ENCODE peak calls at places on chromosome 3, in six cellular contexts. One of them, this sample, is unnamed.
A peak's percentile ranks its signal among the peaks of the same experiment; 100 is the strongest.

GRCh38 chr3:156628095-156628690 is 46.2 kb upstream of the TIPARP start:
- DNase-seq in LNCaP clone FGC: no peak
- DNase-seq in HFF-Myc: no peak
- DNase-seq in thoracic aorta: no peak
- DNase-seq in sigmoid colon: no peak
- DNase-seq in BE2C: no peak
- DNase-seq in this sample: no peak

GRCh38 chr3:73719877-73720276 is 95.1 kb upstream of the PDZRN3 start:
- DNase-seq in BE2C: no peak
- DNase-seq in LNCaP clone FGC: no peak
- DNase-seq in sigmoid colon: peak; percentile 91
- DNase-seq in HFF-Myc: no peak
- DNase-seq in thoracic aorta: no peak
- DNase-seq in this sample: peak; percentile 37

GRCh38 chr3:131216801-131217200 is 164.8 kb upstream of the NUDT16 start:
- DNase-seq in thoracic aorta: peak; percentile 12
- DNase-seq in sigmoid colon: no peak
- DNase-seq in LNCaP clone FGC: no peak
- DNase-seq in BE2C: peak; percentile 19
- DNase-seq in HFF-Myc: peak; percentile 14
- DNase-seq in this sample: no peak

GRCh38 chr3:126524429-126524988 is 554 bp downstream of the CHST13 start:
- DNase-seq in LNCaP clone FGC: no peak
- DNase-seq in BE2C: no peak
- DNase-seq in thoracic aorta: no peak
- DNase-seq in sigmoid colon: peak; percentile 64
- DNase-seq in HFF-Myc: no peak
- DNase-seq in this sample: no peak

GRCh38 chr3:9897408-9898372 is 5.0 kb upstream of the IL17RE start:
- DNase-seq in sigmoid colon: no peak
- DNase-seq in thoracic aorta: no peak
- DNase-seq in LNCaP clone FGC: peak; percentile 95
- DNase-seq in BE2C: no peak
- DNase-seq in HFF-Myc: no peak
- DNase-seq in this sample: no peak

GRCh38 chr3:11624161-11624560 is 19.6 kb downstream of the VGLL4 start:
- DNase-seq in HFF-Myc: no peak
- DNase-seq in sigmoid colon: no peak
- DNase-seq in BE2C: no peak
- DNase-seq in thoracic aorta: no peak
- DNase-seq in LNCaP clone FGC: no peak
- DNase-seq in this sample: no peak

GRCh38 chr3:58049143-58049785 is 41.0 kb downstream of the FLNB start:
- DNase-seq in LNCaP clone FGC: peak; percentile 80
- DNase-seq in sigmoid colon: peak; percentile 86
- DNase-seq in HFF-Myc: no peak
- DNase-seq in BE2C: no peak
- DNase-seq in thoracic aorta: no peak
- DNase-seq in this sample: no peak

GRCh38 chr3:150152567-150152966 is 181.9 kb upstream of the PFN2 start:
- DNase-seq in BE2C: no peak
- DNase-seq in thoracic aorta: no peak
- DNase-seq in sigmoid colon: no peak
- DNase-seq in HFF-Myc: no peak
- DNase-seq in LNCaP clone FGC: no peak
- DNase-seq in this sample: no peak

GRCh38 chr3:143793971-143794370 is 54.3 kb downstream of the SLC9A9 start:
- DNase-seq in LNCaP clone FGC: no peak
- DNase-seq in BE2C: no peak
- DNase-seq in thoracic aorta: no peak
- DNase-seq in HFF-Myc: no peak
- DNase-seq in sigmoid colon: no peak
- DNase-seq in this sample: no peak

GRCh38 chr3:193829781-193830180 is 236.8 kb downstream of the OPA1 start:
- DNase-seq in HFF-Myc: no peak
- DNase-seq in BE2C: no peak
- DNase-seq in thoracic aorta: no peak
- DNase-seq in LNCaP clone FGC: no peak
- DNase-seq in sigmoid colon: no peak
- DNase-seq in this sample: no peak

GRCh38 chr3:188432826-188433525 is 279.0 kb downstream of the LPP start:
- DNase-seq in LNCaP clone FGC: peak; percentile 57
- DNase-seq in BE2C: no peak
- DNase-seq in sigmoid colon: no peak
- DNase-seq in thoracic aorta: no peak
- DNase-seq in HFF-Myc: no peak
- DNase-seq in this sample: no peak

GRCh38 chr3:32336123-32336518 is 55.5 kb upstream of the CMTM7 start:
- DNase-seq in thoracic aorta: no peak
- DNase-seq in BE2C: no peak
- DNase-seq in sigmoid colon: no peak
- DNase-seq in HFF-Myc: no peak
- DNase-seq in LNCaP clone FGC: no peak
- DNase-seq in this sample: no peak

GRCh38 chr3:107592073-107592472 is 69.3 kb downstream of the BBX start:
- DNase-seq in LNCaP clone FGC: no peak
- DNase-seq in BE2C: no peak
- DNase-seq in sigmoid colon: no peak
- DNase-seq in HFF-Myc: no peak
- DNase-seq in thoracic aorta: no peak
- DNase-seq in this sample: no peak

GRCh38 chr3:126527455-126528211 is 3.7 kb downstream of the CHST13 start:
- DNase-seq in HFF-Myc: no peak
- DNase-seq in thoracic aorta: no peak
- DNase-seq in sigmoid colon: peak; percentile 36
- DNase-seq in LNCaP clone FGC: no peak
- DNase-seq in BE2C: no peak
- DNase-seq in this sample: no peak

GRCh38 chr3:188269040-188269439 is 115.1 kb downstream of the LPP start:
- DNase-seq in thoracic aorta: no peak
- DNase-seq in HFF-Myc: no peak
- DNase-seq in BE2C: no peak
- DNase-seq in LNCaP clone FGC: peak; percentile 78
- DNase-seq in sigmoid colon: no peak
- DNase-seq in this sample: no peak

GRCh38 chr3:136396916-136397315 is 146.8 kb downstream of the PCCB start:
- DNase-seq in sigmoid colon: no peak
- DNase-seq in thoracic aorta: no peak
- DNase-seq in LNCaP clone FGC: no peak
- DNase-seq in BE2C: no peak
- DNase-seq in HFF-Myc: no peak
- DNase-seq in this sample: no peak

GRCh38 chr3:124217542-124217941 is 225.6 kb upstream of the ROPN1 start:
- DNase-seq in LNCaP clone FGC: peak; percentile 59
- DNase-seq in sigmoid colon: no peak
- DNase-seq in BE2C: no peak
- DNase-seq in HFF-Myc: peak; percentile 52
- DNase-seq in thoracic aorta: no peak
- DNase-seq in this sample: peak; percentile 29

GRCh38 chr3:5917932-5918331 is 730.4 kb downstream of the EDEM1 start:
- DNase-seq in LNCaP clone FGC: no peak
- DNase-seq in sigmoid colon: no peak
- DNase-seq in thoracic aorta: no peak
- DNase-seq in BE2C: no peak
- DNase-seq in HFF-Myc: no peak
- DNase-seq in this sample: no peak

GRCh38 chr3:57100046-57100695 is 39.7 kb downstream of the SPATA12 start:
- DNase-seq in BE2C: peak; percentile 51
- DNase-seq in HFF-Myc: peak; percentile 82
- DNase-seq in LNCaP clone FGC: peak; percentile 23
- DNase-seq in thoracic aorta: peak; percentile 22
- DNase-seq in sigmoid colon: peak; percentile 85
- DNase-seq in this sample: peak; percentile 36

DNA sequence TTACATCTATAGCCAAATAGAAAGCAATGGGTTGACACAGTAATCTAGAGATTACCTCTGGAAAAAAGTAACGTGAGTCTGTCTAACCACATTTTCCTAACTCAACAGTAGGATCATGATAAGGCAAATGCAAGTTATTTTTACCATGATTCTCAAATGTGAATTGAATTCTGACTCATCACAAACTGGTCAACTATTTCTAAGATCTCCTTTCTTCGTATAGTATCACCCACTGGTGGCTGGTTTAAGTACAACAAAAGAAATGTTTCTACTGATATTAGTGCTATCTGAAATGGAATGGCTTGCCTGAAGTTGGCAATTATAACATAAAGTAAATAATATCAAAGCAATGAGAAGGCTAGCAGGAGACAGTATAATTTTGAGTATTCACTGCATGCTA is 102.2 kb downstream of the ABI3BP start:
- DNase-seq in BE2C: no peak
- DNase-seq in thoracic aorta: no peak
- DNase-seq in HFF-Myc: no peak
- DNase-seq in LNCaP clone FGC: no peak
- DNase-seq in sigmoid colon: no peak
- DNase-seq in this sample: no peak
- TF ChIP-seq CTCF in BE2C: peak; percentile 36
- TF ChIP-seq CTCF in thoracic aorta: no peak
- TF ChIP-seq CTCF in HFF-Myc: no peak
- TF ChIP-seq CTCF in LNCaP clone FGC: no peak
- TF ChIP-seq CTCF in sigmoid colon: no peak
- TF ChIP-seq CTCF in this sample: peak; percentile 33

GRCh38 chr3:45796902-45797637 is 734 bp upstream of the SLC6A20 start:
- DNase-seq in thoracic aorta: no peak
- DNase-seq in sigmoid colon: no peak
- DNase-seq in LNCaP clone FGC: no peak
- DNase-seq in BE2C: no peak
- DNase-seq in HFF-Myc: no peak
- DNase-seq in this sample: no peak

GRCh38 chr3:45795509-45795881 is 841 bp downstream of the SLC6A20 start:
- DNase-seq in sigmoid colon: no peak
- DNase-seq in LNCaP clone FGC: no peak
- DNase-seq in BE2C: no peak
- DNase-seq in HFF-Myc: no peak
- DNase-seq in thoracic aorta: no peak
- DNase-seq in this sample: no peak

GRCh38 chr3:45794177-45794560 is 2.2 kb downstream of the SLC6A20 start:
- DNase-seq in LNCaP clone FGC: no peak
- DNase-seq in BE2C: no peak
- DNase-seq in thoracic aorta: no peak
- DNase-seq in HFF-Myc: no peak
- DNase-seq in sigmoid colon: no peak
- DNase-seq in this sample: no peak

GRCh38 chr3:45798034-45798433 is 1.7 kb upstream of the SLC6A20 start:
- DNase-seq in HFF-Myc: no peak
- DNase-seq in sigmoid colon: no peak
- DNase-seq in thoracic aorta: no peak
- DNase-seq in LNCaP clone FGC: no peak
- DNase-seq in BE2C: no peak
- DNase-seq in this sample: no peak

GRCh38 chr3:45795882-45796765 is at the start of gene SLC6A20:
- DNase-seq in sigmoid colon: no peak
- DNase-seq in HFF-Myc: no peak
- DNase-seq in LNCaP clone FGC: no peak
- DNase-seq in BE2C: peak; percentile 11
- DNase-seq in thoracic aorta: no peak
- DNase-seq in this sample: no peak
- H3K4me3 ChIP-seq in sigmoid colon: peak within 1 kb of the TSS; percentile 47
- H3K4me3 ChIP-seq in HFF-Myc: peak within 1 kb of the TSS; percentile 15
- H3K4me3 ChIP-seq in LNCaP clone FGC: no peak within 1 kb of the TSS
- H3K4me3 ChIP-seq in BE2C: no peak within 1 kb of the TSS
- H3K4me3 ChIP-seq in thoracic aorta: peak within 1 kb of the TSS; percentile 65
- H3K4me3 ChIP-seq in this sample: peak within 1 kb of the TSS; percentile 8

GRCh38 chr3:49298511-49298910 is 21.5 kb upstream of the C3orf62 start:
- DNase-seq in sigmoid colon: no peak
- DNase-seq in LNCaP clone FGC: no peak
- DNase-seq in BE2C: no peak
- DNase-seq in HFF-Myc: no peak
- DNase-seq in thoracic aorta: no peak
- DNase-seq in this sample: no peak

GRCh38 chr3:49296781-49297420 is 19.9 kb upstream of the C3orf62 start:
- DNase-seq in sigmoid colon: peak; percentile 83
- DNase-seq in thoracic aorta: peak; percentile 9
- DNase-seq in HFF-Myc: no peak
- DNase-seq in BE2C: no peak
- DNase-seq in LNCaP clone FGC: no peak
- DNase-seq in this sample: no peak

GRCh38 chr3:49294343-49294742 is 17.3 kb upstream of the C3orf62 start:
- DNase-seq in thoracic aorta: no peak
- DNase-seq in LNCaP clone FGC: no peak
- DNase-seq in HFF-Myc: no peak
- DNase-seq in BE2C: no peak
- DNase-seq in sigmoid colon: no peak
- DNase-seq in this sample: no peak

GRCh38 chr3:49300595-49300994 is 23.6 kb upstream of the C3orf62 start:
- DNase-seq in LNCaP clone FGC: no peak
- DNase-seq in BE2C: no peak
- DNase-seq in sigmoid colon: no peak
- DNase-seq in HFF-Myc: no peak
- DNase-seq in thoracic aorta: no peak
- DNase-seq in this sample: no peak

DNA sequence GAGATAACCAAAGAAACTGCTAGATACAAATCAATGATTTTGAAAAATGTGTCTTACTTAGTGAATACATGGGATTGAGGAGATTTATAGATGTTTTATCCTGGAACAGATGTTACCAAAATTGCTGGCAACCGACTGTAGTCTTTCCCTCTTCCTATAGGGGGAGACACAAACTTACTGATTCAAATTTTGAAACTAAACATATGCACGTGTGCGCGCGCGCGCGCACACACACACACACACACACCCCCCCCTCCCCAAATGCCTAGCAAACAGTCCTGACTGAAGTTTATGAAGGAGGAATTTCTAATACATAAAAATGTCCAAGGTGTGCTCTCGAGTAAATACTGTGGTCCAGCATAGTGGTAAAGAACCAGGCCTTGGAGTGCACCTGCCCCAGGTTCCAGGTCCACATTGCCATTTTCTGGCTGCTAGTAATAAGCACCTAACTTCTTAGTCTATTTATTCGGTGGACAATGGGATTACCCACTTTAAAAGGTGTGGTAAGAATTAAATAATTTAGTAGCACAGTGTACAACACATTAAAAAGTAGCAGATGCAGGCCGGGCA is 18.5 kb upstream of the C3orf62 start:
- DNase-seq in BE2C: peak; percentile 12
- DNase-seq in sigmoid colon: no peak
- DNase-seq in HFF-Myc: no peak
- DNase-seq in thoracic aorta: no peak
- DNase-seq in LNCaP clone FGC: no peak
- DNase-seq in this sample: no peak
- TF ChIP-seq CTCF in BE2C: peak; percentile 60
- TF ChIP-seq CTCF in sigmoid colon: peak; percentile 64
- TF ChIP-seq CTCF in HFF-Myc: peak; percentile 53
- TF ChIP-seq CTCF in thoracic aorta: peak; percentile 45
- TF ChIP-seq CTCF in LNCaP clone FGC: peak; percentile 35
- TF ChIP-seq CTCF in this sample: peak; percentile 36

GRCh38 chr3:138434276-138434874 is at the start of gene ESYT3:
- DNase-seq in LNCaP clone FGC: peak; percentile 65
- DNase-seq in HFF-Myc: no peak
- DNase-seq in sigmoid colon: peak; percentile 85
- DNase-seq in thoracic aorta: peak; percentile 9
- DNase-seq in BE2C: peak; percentile 73
- DNase-seq in this sample: no peak
- H3K4me3 ChIP-seq in LNCaP clone FGC: peak within 1 kb of the TSS; percentile 53
- H3K4me3 ChIP-seq in HFF-Myc: peak within 1 kb of the TSS; percentile 48
- H3K4me3 ChIP-seq in sigmoid colon: peak within 1 kb of the TSS; percentile 60
- H3K4me3 ChIP-seq in thoracic aorta: peak within 1 kb of the TSS; percentile 82
- H3K4me3 ChIP-seq in BE2C: peak within 1 kb of the TSS; percentile 43
- H3K4me3 ChIP-seq in this sample: peak within 1 kb of the TSS; percentile 53